ENCODE peak calls at places on chromosomes 13 and 19, in four cellular contexts. F is tibial nerve, V is PC-9, D is upper lobe of left lung. U is an unnamed sample. For H3K4me1, the result is how much of the 10 kb centered on the place peaks cover.

GRCh38 chr13:43405457-43405856 is 381.3 kb downstream of the ENOX1 start:
- DNase-seq in D (no peak), F (no peak), V (peak), U (peak)

GRCh38 chr13:51997641-51998330 is 13.5 kb downstream of the ATP7B start:
- DNase-seq in D (no peak), F (no peak), V (no peak), U (no peak)

GRCh38 chr19:19647037-19647835 is 3.8 kb upstream of the GMIP start:
- DNase-seq in D (no peak), V (no peak), F (no peak), U (no peak)

GRCh38 chr19:39389621-39390414 is 1.1 kb downstream of the PAF1 start:
- DNase-seq in D (no peak), F (no peak), V (no peak), U (no peak)

GRCh38 chr13:77306458-77306857 is 20.4 kb downstream of the MYCBP2 start:
- DNase-seq in D (no peak), F (no peak), V (no peak), U (no peak)

GRCh38 chr19:29260477-29261317 is 47.7 kb upstream of the UQCRFS1 start:
- DNase-seq in D (no peak), V (no peak), F (no peak), U (no peak)

GRCh38 chr19:11160119-11160768 is 4.7 kb upstream of the SPC24 start:
- DNase-seq in D (no peak), V (no peak), F (no peak), U (no peak)

GRCh38 chr13:88544836-88545235 is 873.7 kb downstream of the SLITRK5 start:
- DNase-seq in D (no peak), V (no peak), F (no peak), U (no peak)

GRCh38 chr19:12886943-12887747 is at the start of gene KLF1:
- DNase-seq in V (no peak), F (no peak), D (no peak), U (no peak)
- H3K4me3 ChIP-seq in V (peak), F (no peak), D (no peak), U (no peak)

GRCh38 chr13:41286370-41286769 is 23.0 kb upstream of the MTRF1 start:
- DNase-seq in F (no peak), V (no peak), D (no peak), U (no peak)
- H3K27ac ChIP-seq in F (no peak), V (no peak), D (no peak), U (no peak)

GRCh38 chr13:94459116-94459515 is 20.4 kb downstream of the DCT start:
- DNase-seq in F (no peak), D (no peak), V (no peak), U (no peak)
- H3K4me1 ChIP-seq in F (under half), D (under half), V (under half), U (under half)

GRCh38 chr19:41311613-41312012 is 1.6 kb downstream of the CCDC97 start:
- DNase-seq in V (no peak), F (no peak), D (no peak), U (no peak)
- H3K4me3 ChIP-seq in V (peak), F (no peak), D (no peak), U (no peak)

GRCh38 chr19:14118165-14119051 is 846 bp upstream of the PRKACA start:
- DNase-seq in D (peak), V (no peak), F (peak), U (no peak)
- H3K27ac ChIP-seq in D (peak), V (peak), F (peak), U (peak)

DNA sequence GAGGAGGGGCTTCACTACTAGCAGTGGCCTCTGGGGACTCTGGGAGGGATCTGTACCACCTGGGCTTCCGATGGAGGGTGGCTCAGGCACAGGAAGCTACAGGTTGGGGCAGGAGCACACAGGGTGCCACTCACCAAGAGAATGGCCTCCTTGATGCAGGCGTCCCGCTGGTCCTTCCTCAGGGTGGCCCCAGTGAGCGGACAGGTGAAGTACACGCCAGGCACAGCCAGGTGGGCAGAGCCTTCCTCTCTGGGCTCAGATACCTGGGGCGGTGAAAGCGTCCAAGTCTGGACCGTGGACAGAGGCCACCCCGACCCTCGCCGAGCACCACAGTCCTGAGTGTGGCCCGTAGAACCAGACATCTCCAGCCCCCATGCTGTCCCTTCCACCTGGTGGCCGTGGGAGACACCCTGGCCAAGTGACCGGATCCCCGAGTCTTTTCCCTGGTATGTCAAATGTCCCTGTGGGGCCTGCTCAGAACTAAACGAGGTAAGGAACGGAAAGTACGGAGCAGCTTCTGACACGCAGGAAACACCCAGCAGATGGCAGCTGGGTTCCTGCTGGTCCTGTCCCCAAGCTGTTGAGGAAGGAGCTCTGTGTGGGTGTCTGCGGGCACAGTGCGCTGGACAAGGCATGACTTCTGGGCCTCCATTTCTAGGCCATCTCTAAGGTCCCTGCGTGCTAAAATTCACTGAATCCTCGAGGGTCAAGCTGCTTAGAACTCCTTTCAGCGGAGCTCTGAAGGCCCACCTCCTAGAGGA is 5.2 kb downstream of the UBXN6 start:
- DNase-seq in F (no peak), V (no peak), D (no peak), U (no peak)
- H3K4me1 ChIP-seq in F (under half), V (under half), D (under half), U (under half)

GRCh38 chr19:42249769-42250168 is 5.2 kb downstream of the ERF start:
- DNase-seq in V (no peak), F (no peak), D (no peak), U (no peak)

GRCh38 chr19:42250249-42250665 is 4.7 kb downstream of the ERF start:
- DNase-seq in V (no peak), D (no peak), F (no peak), U (no peak)

GRCh38 chr19:42250666-42251531 is 4.0 kb downstream of the ERF start:
- DNase-seq in F (no peak), D (no peak), V (no peak), U (peak)

GRCh38 chr19:42252365-42253244 is 2.3 kb downstream of the ERF start:
- DNase-seq in F (no peak), D (peak), V (no peak), U (peak)

GRCh38 chr19:42251572-42251990 is 3.3 kb downstream of the ERF start:
- DNase-seq in D (no peak), V (no peak), F (no peak), U (no peak)
- H3K4me3 ChIP-seq in D (no peak), V (no peak), F (peak), U (no peak)

GRCh38 chr19:53873451-53874383 is 6.0 kb downstream of the MYADM start:
- DNase-seq in F (no peak), D (no peak), V (no peak), U (no peak)
- H3K27ac ChIP-seq in F (no peak), D (peak), V (no peak), U (no peak)

GRCh38 chr19:44722131-44723121 is 23.5 kb downstream of the CEACAM16 start:
- DNase-seq in F (no peak), D (peak), V (no peak), U (no peak)
- H3K4me1 ChIP-seq in F (under half), D (half or more), V (half or more), U (under half)

GRCh38 chr19:46294475-46294874 is 2.4 kb upstream of the HIF3A start:
- DNase-seq in V (no peak), F (no peak), D (no peak), U (no peak)
- H3K4me3 ChIP-seq in V (no peak), F (no peak), D (no peak), U (no peak)